ENCODE peak calls at places on chromosome 20, in seven cellular contexts. F is activated T-helper 9 cell treated with anti-CD3 and anti-CD28 coated beads, Interleukin-2, amount 50 U/mL, for 16 hours; O is upper lobe of right lung; W is ELR; I is left cardiac atrium; J is amniotic stem cell; T is GM18507. E is an unnamed sample.

GRCh38 chr20:13286600-13286999 is 65.5 kb downstream of the ISM1 start:
- DNase-seq in F (no peak), O (peak), W (no peak), I (no peak), J (no peak), T (no peak), E (no peak)

GRCh38 chr20:32231847-32232246 is 24.2 kb downstream of the POFUT1 start:
- DNase-seq in F (no peak), O (no peak), W (peak), I (no peak), J (no peak), T (no peak), E (no peak)

GRCh38 chr20:60297649-60298048 is 339.4 kb downstream of the CDH26 start:
- DNase-seq in F (no peak), O (no peak), W (no peak), I (no peak), J (no peak), T (no peak), E (no peak)

GRCh38 chr20:3887870-3888614 is 1.1 kb upstream of the PANK2 start:
- DNase-seq in F (no peak), O (no peak), W (peak), I (peak), J (no peak), T (no peak), E (no peak)

GRCh38 chr20:56400001-56400640 is 7.7 kb downstream of the CSTF1 start:
- DNase-seq in F (peak), O (no peak), W (peak), I (peak), J (peak), T (no peak), E (no peak)

GRCh38 chr20:46767127-46767761 is 57.8 kb downstream of the SLC2A10 start:
- DNase-seq in F (no peak), O (no peak), W (peak), I (no peak), J (peak), T (peak), E (no peak)

GRCh38 chr20:59307270-59307669 is 6.9 kb downstream of the EDN3 start:
- DNase-seq in F (no peak), O (no peak), W (no peak), I (no peak), J (no peak), T (no peak), E (no peak)

GRCh38 chr20:45735988-45736387 is 13.8 kb downstream of the SPINT4 start:
- DNase-seq in F (no peak), O (no peak), W (no peak), I (no peak), J (no peak), T (no peak), E (no peak)

GRCh38 chr20:3209946-3210317 is 634 bp downstream of the ITPA start:
- DNase-seq in F (no peak), O (no peak), W (peak), I (no peak), J (no peak), T (no peak), E (no peak)

GRCh38 chr20:51360451-51361230 is 181.9 kb downstream of the NFATC2 start:
- DNase-seq in F (no peak), O (peak), W (peak), I (no peak), J (peak), T (no peak), E (no peak)

GRCh38 chr20:6558361-6558760 is 209.1 kb upstream of the BMP2 start:
- DNase-seq in F (no peak), O (no peak), W (no peak), I (no peak), J (no peak), T (no peak), E (no peak)

GRCh38 chr20:58497076-58497665 is 18.0 kb downstream of the APCDD1L start:
- DNase-seq in F (no peak), O (no peak), W (no peak), I (no peak), J (no peak), T (no peak), E (no peak)

GRCh38 chr20:37516697-37517370 is 4.2 kb upstream of the NNAT start:
- DNase-seq in F (no peak), O (no peak), W (no peak), I (no peak), J (no peak), T (no peak), E (no peak)

GRCh38 chr20:33647603-33648395 is 14.3 kb upstream of the C20orf144 start:
- DNase-seq in F (no peak), O (peak), W (no peak), I (no peak), J (no peak), T (peak), E (no peak)

GRCh38 chr20:363319-364078 is 16.6 kb downstream of the NRSN2 start:
- DNase-seq in F (no peak), O (no peak), W (peak), I (no peak), J (no peak), T (no peak), E (no peak)

GRCh38 chr20:3786126-3786484 is 435 bp downstream of the CENPB start:
- DNase-seq in F (no peak), O (peak), W (peak), I (peak), J (no peak), T (no peak), E (peak)

GRCh38 chr20:13865825-13866351 is 81.1 kb downstream of the NDUFAF5 start:
- DNase-seq in F (no peak), O (no peak), W (no peak), I (no peak), J (no peak), T (no peak), E (no peak)

GRCh38 chr20:23889775-23890187 is 10.2 kb upstream of the CST5 start:
- DNase-seq in F (peak), O (no peak), W (peak), I (peak), J (peak), T (no peak), E (no peak)

GRCh38 chr20:16747291-16747811 is 807 bp upstream of the OTOR start:
- DNase-seq in F (no peak), O (no peak), W (no peak), I (no peak), J (no peak), T (no peak), E (no peak)

GRCh38 chr20:51660741-51661608 is 107.2 kb downstream of the ATP9A start:
- DNase-seq in F (no peak), O (no peak), W (peak), I (no peak), J (no peak), T (no peak), E (no peak)

GRCh38 chr20:4470375-4470774 is 251.3 kb upstream of the PRND start:
- DNase-seq in F (no peak), O (no peak), W (peak), I (no peak), J (peak), T (no peak), E (no peak)

GRCh38 chr20:63496404-63497120 is 2.3 kb downstream of the EEF1A2 start:
- DNase-seq in F (no peak), O (peak), W (no peak), I (no peak), J (no peak), T (no peak), E (peak)

GRCh38 chr20:18032977-18033892 is 24.5 kb downstream of the OVOL2 start:
- DNase-seq in F (no peak), O (no peak), W (peak), I (no peak), J (no peak), T (no peak), E (no peak)

GRCh38 chr20:20076297-20077065 is 24.1 kb downstream of the CFAP61 start:
- DNase-seq in F (no peak), O (no peak), W (peak), I (no peak), J (no peak), T (no peak), E (no peak)

GRCh38 chr20:48983423-48984400 is 62.2 kb downstream of the ARFGEF2 start:
- DNase-seq in F (no peak), O (no peak), W (peak), I (peak), J (peak), T (no peak), E (no peak)

GRCh38 chr20:47952165-47952564 is 166.9 kb upstream of the SULF2 start:
- DNase-seq in F (no peak), O (peak), W (no peak), I (no peak), J (no peak), T (no peak), E (no peak)

GRCh38 chr20:11814276-11814675 is 103.4 kb upstream of the BTBD3 start:
- DNase-seq in F (no peak), O (no peak), W (peak), I (no peak), J (no peak), T (no peak), E (no peak)

GRCh38 chr20:49132995-49133451 is 55.1 kb downstream of the STAU1 start:
- DNase-seq in F (no peak), O (no peak), W (peak), I (no peak), J (peak), T (peak), E (no peak)

GRCh38 chr20:37879843-37880242 is 23.1 kb upstream of the VSTM2L start:
- DNase-seq in F (no peak), O (no peak), W (no peak), I (no peak), J (no peak), T (no peak), E (no peak)

GRCh38 chr20:22958390-22958789 is 76.7 kb upstream of the SSTR4 start:
- DNase-seq in F (no peak), O (no peak), W (no peak), I (no peak), J (no peak), T (no peak), E (no peak)

GRCh38 chr20:10622657-10623418 is 51.0 kb downstream of the JAG1 start:
- DNase-seq in F (no peak), O (no peak), W (peak), I (peak), J (peak), T (no peak), E (no peak)

GRCh38 chr20:46945465-46945864 is 50.8 kb downstream of the EYA2 start:
- DNase-seq in F (no peak), O (no peak), W (no peak), I (no peak), J (no peak), T (no peak), E (no peak)

GRCh38 chr20:46056027-46056833 is 27.2 kb downstream of the SLC12A5 start:
- DNase-seq in F (no peak), O (no peak), W (no peak), I (no peak), J (no peak), T (no peak), E (no peak)

GRCh38 chr20:44959082-44959895 is 908 bp downstream of the TOMM34 start:
- DNase-seq in F (peak), O (no peak), W (peak), I (no peak), J (peak), T (no peak), E (no peak)

GRCh38 chr20:8557711-8558110 is 425.6 kb downstream of the PLCB1 start:
- DNase-seq in F (no peak), O (no peak), W (peak), I (no peak), J (no peak), T (no peak), E (no peak)

GRCh38 chr20:20837574-20838021 is 125.2 kb upstream of the RALGAPA2 start:
- DNase-seq in F (no peak), O (peak), W (peak), I (peak), J (peak), T (peak), E (peak)

GRCh38 chr20:9329356-9330092 is 184.9 kb upstream of the LAMP5 start:
- DNase-seq in F (no peak), O (no peak), W (no peak), I (no peak), J (no peak), T (no peak), E (no peak)

GRCh38 chr20:23874747-23875146 is 4.8 kb downstream of the CST5 start:
- DNase-seq in F (no peak), O (no peak), W (no peak), I (no peak), J (no peak), T (no peak), E (no peak)

GRCh38 chr20:61899971-61900370 is 165.7 kb downstream of the TAF4 start:
- DNase-seq in F (no peak), O (no peak), W (no peak), I (no peak), J (no peak), T (no peak), E (no peak)

E was measured in Right ventricle myocardium inferior.